ENCODE peak calls at places on chromosomes 6 and 20, in seven cellular contexts. P, G, J, N, R, V and B are unnamed samples.

GRCh38 chr6:139230421-139230840 is 61.4 kb downstream of the TXLNB start:
- DNase-seq in N (no peak), V (no peak), P (peak; percentile 47), J (no peak), R (no peak), G (no peak), B (no peak)

GRCh38 chr6:62516287-62517152 is 230.5 kb upstream of the KHDRBS2 start:
- DNase-seq in J (no peak), R (no peak), G (no peak), V (no peak), N (no peak), P (no peak), B (no peak)

GRCh38 chr20:3312940-3313656 is 74.1 kb upstream of the SLC4A11 start:
- DNase-seq in J (no peak), R (no peak), V (no peak), G (peak; percentile 67), N (peak; percentile 3), P (peak; percentile 90), B (no peak)

GRCh38 chr6:170131351-170131750 is 159.5 kb downstream of the DLL1 start:
- DNase-seq in N (no peak), R (no peak), P (no peak), J (no peak), V (peak; percentile 60), G (no peak), B (peak; percentile 64)

GRCh38 chr6:146544783-146545182 is 1.1 kb downstream of the RAB32 start:
- DNase-seq in P (peak; percentile 43), N (no peak), J (no peak), R (no peak), G (no peak), V (no peak), B (no peak)

GRCh38 chr6:168310945-168311344 is 8.6 kb downstream of the DACT2 start:
- DNase-seq in P (no peak), J (no peak), R (no peak), V (no peak), N (no peak), G (no peak), B (no peak)

GRCh38 chr20:33444797-33445560 is 1.4 kb upstream of the SNTA1 start:
- DNase-seq in G (no peak), R (no peak), N (no peak), J (peak; percentile 20), V (no peak), P (no peak), B (no peak)

GRCh38 chr6:44667668-44668390 is 280.3 kb downstream of the CDC5L start:
- DNase-seq in P (no peak), G (no peak), J (peak; percentile 6), N (no peak), R (no peak), V (no peak), B (no peak)

GRCh38 chr6:45003400-45003799 is 324.7 kb upstream of the RUNX2 start:
- DNase-seq in N (no peak), J (no peak), P (no peak), V (no peak), R (no peak), G (no peak), B (no peak)

GRCh38 chr20:31894980-31895675 is 24.7 kb downstream of the TTLL9 start:
- DNase-seq in P (peak; percentile 78), R (peak; percentile 85), G (peak; percentile 74), J (no peak), N (peak; percentile 9), V (no peak), B (no peak)

GRCh38 chr20:64111841-64112641 is 4.7 kb upstream of the NPBWR2 start:
- DNase-seq in G (no peak), N (no peak), R (no peak), P (no peak), J (no peak), V (peak; percentile 71), B (peak; percentile 73)

GRCh38 chr6:51818520-51819022 is 268.8 kb downstream of the PKHD1 start:
- DNase-seq in V (no peak), P (no peak), J (no peak), R (no peak), N (no peak), G (no peak), B (no peak)

GRCh38 chr20:64079273-64080012 is at the start of gene RGS19:
- DNase-seq in R (peak; percentile 94), G (no peak), N (no peak), P (peak; percentile 80), V (peak; percentile 94), J (peak; percentile 61), B (peak; percentile 94)

GRCh38 chr20:51036827-51037229 is 13.9 kb upstream of the KCNG1 start:
- DNase-seq in P (no peak), R (no peak), V (no peak), N (no peak), J (no peak), G (no peak), B (no peak)

GRCh38 chr6:130962951-130963350 is 100.1 kb downstream of the EPB41L2 start:
- DNase-seq in G (no peak), R (no peak), J (no peak), P (no peak), N (no peak), V (no peak), B (no peak)